ENCODE peak calls at places on chromosome 12, in seven cellular contexts. One of them, this sample, is unnamed.

GRCh38 chr12:52370906-52371608 is 3.8 kb upstream of the KRT85 start:
- DNase-seq in neuronal stem cell: no peak
- DNase-seq in tibial artery: peak
- DNase-seq in ovary: peak
- DNase-seq in HCT116: no peak
- DNase-seq in aorta: peak
- DNase-seq in SJSA1: no peak
- DNase-seq in this sample: no peak

GRCh38 chr12:6279631-6280030 is 30.9 kb upstream of the PLEKHG6 start:
- DNase-seq in neuronal stem cell: no peak
- DNase-seq in tibial artery: peak
- DNase-seq in ovary: no peak
- DNase-seq in HCT116: no peak
- DNase-seq in aorta: no peak
- DNase-seq in SJSA1: no peak
- DNase-seq in this sample: no peak

GRCh38 chr12:126337556-126337955 is 1272.3 kb downstream of the AACS start:
- DNase-seq in neuronal stem cell: no peak
- DNase-seq in tibial artery: no peak
- DNase-seq in ovary: no peak
- DNase-seq in HCT116: no peak
- DNase-seq in aorta: no peak
- DNase-seq in SJSA1: no peak
- DNase-seq in this sample: no peak

GRCh38 chr12:13179159-13180074 is 17.1 kb upstream of the EMP1 start:
- DNase-seq in neuronal stem cell: no peak
- DNase-seq in tibial artery: no peak
- DNase-seq in ovary: no peak
- DNase-seq in HCT116: no peak
- DNase-seq in aorta: peak
- DNase-seq in SJSA1: peak
- DNase-seq in this sample: no peak

GRCh38 chr12:4148418-4149056 is 125.0 kb upstream of the CCND2 start:
- DNase-seq in neuronal stem cell: no peak
- DNase-seq in tibial artery: peak
- DNase-seq in ovary: no peak
- DNase-seq in HCT116: no peak
- DNase-seq in aorta: peak
- DNase-seq in SJSA1: no peak
- DNase-seq in this sample: no peak

GRCh38 chr12:3342051-3342450 is 149.0 kb upstream of the PRMT8 start:
- DNase-seq in neuronal stem cell: peak
- DNase-seq in tibial artery: no peak
- DNase-seq in ovary: peak
- DNase-seq in HCT116: no peak
- DNase-seq in aorta: no peak
- DNase-seq in SJSA1: no peak
- DNase-seq in this sample: no peak

GRCh38 chr12:53205747-53206146 is 1.3 kb downstream of the ITGB7 start:
- DNase-seq in neuronal stem cell: no peak
- DNase-seq in tibial artery: peak
- DNase-seq in ovary: no peak
- DNase-seq in HCT116: no peak
- DNase-seq in aorta: peak
- DNase-seq in SJSA1: peak
- DNase-seq in this sample: no peak

GRCh38 chr12:115891551-115891950 is 385.9 kb downstream of the MED13L start:
- DNase-seq in neuronal stem cell: no peak
- DNase-seq in tibial artery: no peak
- DNase-seq in ovary: no peak
- DNase-seq in HCT116: no peak
- DNase-seq in aorta: no peak
- DNase-seq in SJSA1: no peak
- DNase-seq in this sample: no peak

GRCh38 chr12:58033831-58034230 is 92.5 kb downstream of the ATP23 start:
- DNase-seq in neuronal stem cell: no peak
- DNase-seq in tibial artery: no peak
- DNase-seq in ovary: no peak
- DNase-seq in HCT116: no peak
- DNase-seq in aorta: no peak
- DNase-seq in SJSA1: peak
- DNase-seq in this sample: no peak
- H3K27ac ChIP-seq in neuronal stem cell: no peak
- H3K27ac ChIP-seq in tibial artery: no peak
- H3K27ac ChIP-seq in ovary: no peak
- H3K27ac ChIP-seq in HCT116: no peak
- H3K27ac ChIP-seq in aorta: no peak
- H3K27ac ChIP-seq in SJSA1: no peak
- H3K27ac ChIP-seq in this sample: no peak

DNA sequence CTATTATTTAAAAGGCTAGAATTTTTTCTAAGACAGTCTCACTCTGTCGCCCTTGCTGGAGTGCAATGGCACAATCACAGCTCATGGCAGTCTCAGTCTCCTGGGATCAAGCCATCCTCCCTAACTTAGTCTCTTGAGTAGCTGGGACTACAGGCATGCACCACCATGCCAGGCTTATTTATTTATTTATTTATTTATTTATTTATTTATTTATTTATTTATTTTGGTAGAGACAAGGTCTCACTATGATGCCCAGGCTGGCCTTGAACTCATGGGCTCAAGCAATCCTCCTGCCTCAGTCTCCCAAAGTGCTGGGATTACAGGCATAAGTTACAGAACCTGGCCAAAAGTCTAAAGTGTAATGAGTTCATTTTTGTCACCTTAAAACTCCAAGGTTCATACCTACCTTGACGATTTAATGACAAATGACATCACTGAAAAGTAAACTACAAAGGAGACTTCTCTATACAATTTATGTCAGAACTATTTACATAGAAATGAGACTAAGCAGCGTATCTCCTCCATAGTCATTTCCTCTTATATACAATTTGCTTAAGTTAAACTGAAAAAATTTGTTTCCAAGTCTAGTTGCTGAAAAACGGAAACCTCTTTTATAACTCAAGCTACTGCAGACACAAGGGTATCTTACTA is 78.2 kb downstream of the EPS8 start:
- DNase-seq in neuronal stem cell: no peak
- DNase-seq in tibial artery: no peak
- DNase-seq in ovary: no peak
- DNase-seq in HCT116: no peak
- DNase-seq in aorta: no peak
- DNase-seq in SJSA1: no peak
- DNase-seq in this sample: no peak
- H3K4me3 ChIP-seq in neuronal stem cell: no peak
- H3K4me3 ChIP-seq in tibial artery: no peak
- H3K4me3 ChIP-seq in ovary: no peak
- H3K4me3 ChIP-seq in HCT116: no peak
- H3K4me3 ChIP-seq in aorta: no peak
- H3K4me3 ChIP-seq in SJSA1: no peak
- H3K4me3 ChIP-seq in this sample: no peak

DNA sequence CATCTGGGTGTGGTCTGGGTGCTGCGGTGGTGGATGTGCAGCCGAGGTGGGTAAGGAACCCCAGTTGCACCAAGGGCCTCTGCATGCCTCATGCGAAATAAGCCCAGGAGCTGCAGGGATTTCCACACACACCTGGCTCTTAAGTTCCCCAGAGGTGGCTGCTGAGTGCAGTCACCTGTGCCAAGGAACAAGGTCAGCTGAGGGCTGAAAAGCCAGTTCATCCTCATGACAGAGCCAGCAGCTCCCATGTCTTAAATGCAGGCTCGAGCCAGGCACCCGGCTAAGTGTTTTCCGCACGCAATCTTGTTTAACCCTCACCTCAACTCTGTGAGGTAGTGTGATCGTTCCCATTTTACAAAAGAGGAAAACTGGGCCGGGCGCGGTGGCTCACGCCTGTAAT is 9.7 kb downstream of the HVCN1 start:
- DNase-seq in neuronal stem cell: no peak
- DNase-seq in tibial artery: no peak
- DNase-seq in ovary: no peak
- DNase-seq in HCT116: no peak
- DNase-seq in aorta: no peak
- DNase-seq in SJSA1: no peak
- DNase-seq in this sample: no peak
- H3K27ac ChIP-seq in neuronal stem cell: no peak
- H3K27ac ChIP-seq in tibial artery: no peak
- H3K27ac ChIP-seq in ovary: no peak
- H3K27ac ChIP-seq in HCT116: no peak
- H3K27ac ChIP-seq in aorta: no peak
- H3K27ac ChIP-seq in SJSA1: no peak
- H3K27ac ChIP-seq in this sample: no peak

GRCh38 chr12:124032265-124032886 is 59.4 kb downstream of the ZNF664 start:
- DNase-seq in neuronal stem cell: peak
- DNase-seq in tibial artery: no peak
- DNase-seq in ovary: no peak
- DNase-seq in HCT116: peak
- DNase-seq in aorta: no peak
- DNase-seq in SJSA1: peak
- DNase-seq in this sample: no peak

GRCh38 chr12:124031058-124031457 is 58.0 kb downstream of the ZNF664 start:
- DNase-seq in neuronal stem cell: no peak
- DNase-seq in tibial artery: no peak
- DNase-seq in ovary: no peak
- DNase-seq in HCT116: no peak
- DNase-seq in aorta: no peak
- DNase-seq in SJSA1: no peak
- DNase-seq in this sample: no peak

GRCh38 chr12:124028560-124028935 is 55.5 kb downstream of the ZNF664 start:
- DNase-seq in neuronal stem cell: no peak
- DNase-seq in tibial artery: no peak
- DNase-seq in ovary: no peak
- DNase-seq in HCT116: no peak
- DNase-seq in aorta: no peak
- DNase-seq in SJSA1: no peak
- DNase-seq in this sample: no peak

GRCh38 chr12:124030008-124030407 is 57.0 kb downstream of the ZNF664 start:
- DNase-seq in neuronal stem cell: no peak
- DNase-seq in tibial artery: no peak
- DNase-seq in ovary: no peak
- DNase-seq in HCT116: no peak
- DNase-seq in aorta: no peak
- DNase-seq in SJSA1: no peak
- DNase-seq in this sample: no peak

GRCh38 chr12:124030510-124030909 is 57.5 kb downstream of the ZNF664 start:
- DNase-seq in neuronal stem cell: no peak
- DNase-seq in tibial artery: no peak
- DNase-seq in ovary: no peak
- DNase-seq in HCT116: no peak
- DNase-seq in aorta: no peak
- DNase-seq in SJSA1: peak
- DNase-seq in this sample: no peak
- H3K4me3 ChIP-seq in neuronal stem cell: no peak
- H3K4me3 ChIP-seq in tibial artery: no peak
- H3K4me3 ChIP-seq in ovary: no peak
- H3K4me3 ChIP-seq in HCT116: no peak
- H3K4me3 ChIP-seq in aorta: no peak
- H3K4me3 ChIP-seq in SJSA1: no peak
- H3K4me3 ChIP-seq in this sample: no peak

This sample was measured in iPS DF 6.9.